ENCODE peak calls at places on chromosomes 5 and 9, in four cellular contexts. M is SK-N-SH, A is HCT116, Z is HepG2. E is an unnamed sample. For H3K79me2, the result is how much of the 10 kb centered on the place peaks cover.

GRCh38 chr5:156715287-156715686 is 134.8 kb upstream of the PPP1R2B start:
- DNase-seq in M (no peak), A (no peak), Z (no peak), E (no peak)

GRCh38 chr9:68999393-69000105 is 14.4 kb downstream of the PRKACG start:
- DNase-seq in M (peak), A (peak), Z (peak), E (peak)

GRCh38 chr9:135876936-135877335 is 30.4 kb downstream of the CAMSAP1 start:
- DNase-seq in M (no peak), A (no peak), Z (no peak), E (no peak)

GRCh38 chr5:172410160-172410559 is 44.2 kb downstream of the SH3PXD2B start:
- DNase-seq in M (no peak), A (no peak), Z (no peak), E (no peak)

GRCh38 chr9:114852050-114852594 is 46.3 kb upstream of the TNFSF15 start:
- DNase-seq in M (no peak), A (no peak), Z (no peak), E (no peak)

GRCh38 chr9:79279356-79279755 is 292.4 kb upstream of the TLE4 start:
- DNase-seq in M (no peak), A (no peak), Z (no peak), E (no peak)

GRCh38 chr5:35904443-35905132 is 33.8 kb downstream of the CAPSL start:
- DNase-seq in M (no peak), A (no peak), Z (no peak), E (no peak)

GRCh38 chr5:133736512-133736911 is 124.2 kb upstream of the FSTL4 start:
- DNase-seq in M (no peak), A (no peak), Z (no peak), E (no peak)

GRCh38 chr5:38479315-38479904 is 77.0 kb downstream of the LIFR start:
- DNase-seq in M (no peak), A (no peak), Z (no peak), E (no peak)

GRCh38 chr9:91214086-91214485 is 147.6 kb downstream of the AUH start:
- DNase-seq in M (no peak), A (no peak), Z (no peak), E (no peak)

GRCh38 chr9:32404402-32404801 is 20.0 kb downstream of the ACO1 start:
- DNase-seq in M (no peak), A (no peak), Z (no peak), E (no peak)

DNA sequence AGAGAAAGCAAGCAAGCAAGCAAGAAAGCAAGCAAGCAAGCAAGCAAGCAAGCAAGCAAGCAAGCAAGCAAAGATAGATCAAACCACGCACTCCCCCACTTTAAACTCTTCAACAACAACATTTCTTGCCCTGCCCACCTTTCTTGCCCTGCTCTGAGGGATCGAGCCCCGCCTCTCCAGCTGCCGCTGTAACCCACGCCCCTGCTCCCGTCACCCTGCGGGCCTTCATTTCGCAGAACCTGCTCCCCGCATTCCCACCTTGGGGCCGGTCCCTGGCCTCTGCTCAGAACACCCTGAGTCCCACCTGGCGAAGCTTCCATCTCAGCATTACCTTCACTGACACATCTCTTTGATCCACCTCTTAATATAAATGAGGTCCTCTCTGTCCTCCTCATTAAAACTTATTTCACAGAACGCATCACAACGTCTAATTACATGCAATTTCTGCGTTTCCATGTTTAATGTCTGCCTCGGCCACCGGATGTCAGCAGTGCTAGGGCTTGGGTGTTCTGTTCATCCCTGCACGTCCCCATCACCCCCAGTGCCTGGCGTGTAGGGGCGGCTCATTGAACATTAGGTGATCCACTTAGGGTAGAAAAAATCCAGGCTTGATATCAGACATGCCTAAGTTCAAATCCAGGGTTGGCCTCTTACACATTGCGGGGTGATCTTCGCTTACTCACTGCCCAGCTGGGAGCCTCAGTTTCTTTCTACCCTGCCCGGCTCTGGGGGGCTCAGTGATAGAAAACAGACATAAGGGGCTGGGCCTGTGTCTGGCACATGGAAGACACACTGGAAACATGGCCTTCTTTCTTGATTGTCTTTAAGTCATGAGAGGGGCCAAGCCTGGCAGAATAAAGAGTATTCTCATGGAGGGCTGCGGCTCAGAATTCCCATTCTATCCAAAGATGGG is 187.6 kb downstream of the DAB2IP start:
- DNase-seq in M (no peak), A (no peak), Z (no peak), E (no peak)
- TF ChIP-seq ELF1 in M (no peak), A (no peak), Z (no peak), E (no peak)

GRCh38 chr5:139167533-139167932 is 30.6 kb downstream of the SIL1 start:
- DNase-seq in M (no peak), A (no peak), Z (no peak), E (no peak)

GRCh38 chr5:139162448-139162847 is 35.7 kb downstream of the SIL1 start:
- DNase-seq in M (no peak), A (no peak), Z (no peak), E (no peak)

GRCh38 chr5:139164020-139164419 is 34.1 kb downstream of the SIL1 start:
- DNase-seq in M (no peak), A (no peak), Z (no peak), E (no peak)

GRCh38 chr5:139167952-139168720 is 30.0 kb downstream of the SIL1 start:
- DNase-seq in M (peak), A (no peak), Z (no peak), E (no peak)

DNA sequence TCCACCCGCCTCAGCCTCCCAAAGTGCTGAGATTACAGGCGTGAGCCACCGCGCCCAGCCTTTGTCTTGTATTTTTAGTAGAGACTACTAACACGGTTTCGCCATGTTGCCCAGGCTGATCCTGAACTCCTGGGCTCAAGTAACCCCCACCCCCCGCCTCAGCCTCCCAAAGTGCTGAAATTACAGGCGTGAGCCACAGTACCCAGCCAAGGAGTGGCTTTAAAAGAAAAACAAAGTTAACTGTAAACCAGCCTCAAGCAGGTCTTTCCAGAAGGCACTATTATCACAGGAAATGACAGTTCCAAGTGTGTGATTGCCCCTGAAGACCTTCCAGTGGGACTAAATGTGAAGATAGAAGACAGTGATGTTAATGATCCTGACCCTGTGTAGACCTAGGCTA is 31.1 kb downstream of the SIL1 start:
- DNase-seq in M (no peak), A (no peak), Z (no peak), E (no peak)
- H3K79me2 ChIP-seq in M (under half), A (under half), Z (under half), E (under half)

DNA sequence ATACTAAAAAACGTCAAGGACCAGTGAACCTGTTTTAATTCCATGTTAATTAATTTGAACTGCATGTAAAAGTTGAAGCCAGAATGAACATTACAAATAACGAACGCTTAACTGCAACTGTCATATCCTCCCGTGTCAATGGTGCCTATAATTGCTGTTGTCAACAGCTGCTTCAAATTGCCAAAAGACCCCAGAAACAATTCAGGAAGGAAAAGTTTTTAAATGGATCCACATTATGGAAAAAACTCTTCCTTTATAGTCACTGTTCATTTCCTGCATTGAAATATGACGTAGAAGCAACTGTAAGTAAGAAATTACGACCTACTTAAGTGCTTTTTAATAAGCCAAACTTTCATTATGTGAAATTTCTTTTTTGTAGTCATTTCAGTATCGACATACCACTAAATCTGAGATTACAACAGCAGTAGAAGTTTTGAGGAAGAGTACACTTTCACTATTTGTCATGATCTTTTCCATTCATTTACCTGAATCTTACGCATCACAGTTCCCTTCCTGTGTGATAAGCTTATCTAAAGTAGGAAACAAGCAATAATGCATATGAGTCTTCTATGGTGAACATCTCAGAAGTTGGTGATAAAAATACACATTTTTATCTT is 37.8 kb downstream of the MEF2C start:
- DNase-seq in M (no peak), A (no peak), Z (no peak), E (no peak)
- TF ChIP-seq ELF1 in M (no peak), A (no peak), Z (no peak), E (no peak)

GRCh38 chr5:131274341-131275063 is 10.6 kb downstream of the CDC42SE2 start:
- DNase-seq in M (no peak), A (no peak), Z (no peak), E (no peak)

GRCh38 chr5:131275996-131276535 is 12.2 kb downstream of the CDC42SE2 start:
- DNase-seq in M (no peak), A (no peak), Z (no peak), E (no peak)

GRCh38 chr5:131279209-131279608 is 15.4 kb downstream of the CDC42SE2 start:
- DNase-seq in M (no peak), A (no peak), Z (no peak), E (no peak)

GRCh38 chr5:131277875-131278795 is 14.3 kb downstream of the CDC42SE2 start:
- DNase-seq in M (no peak), A (no peak), Z (no peak), E (no peak)

GRCh38 chr5:131277415-131277814 is 13.6 kb downstream of the CDC42SE2 start:
- DNase-seq in M (no peak), A (no peak), Z (no peak), E (no peak)
- H3K79me2 ChIP-seq in M (half or more), A (half or more), Z (half or more), E (half or more)

GRCh38 chr5:145117285-145117684 is 717.9 kb downstream of the PRELID2 start:
- DNase-seq in M (no peak), A (no peak), Z (no peak), E (no peak)
- TF ChIP-seq ELF1 in M (no peak), A (no peak), Z (no peak), E (no peak)